ENCODE peak calls at places on chromosomes 11 and 22, in seven cellular contexts. R is nucleus accumbens; V is natural killer cell treated with Interleukin-12 subunit alpha and Interleukin-12 subunit beta and Interleukin-15 and Interleukin-18, amount 100 ng/mL, for 72 hours; G is NCI-H1436; U is SK-N-MC; W is nephron progenitor cell; L is A549. I is an unnamed sample.

GRCh38 chr11:94638902-94639373 is 71.8 kb downstream of the PIWIL4 start:
- DNase-seq in R (no peak), V (no peak), G (no peak), U (no peak), W (no peak), L (no peak), I (no peak)

GRCh38 chr11:69301033-69301490 is 7.1 kb downstream of the MYEOV start:
- DNase-seq in R (no peak), V (no peak), G (no peak), U (no peak), W (no peak), L (no peak), I (no peak)

GRCh38 chr11:61129608-61130523 is 27.6 kb downstream of the CD5 start:
- DNase-seq in R (no peak), V (peak), G (no peak), U (no peak), W (peak), L (peak), I (no peak)

GRCh38 chr11:96337541-96338530 is 5.2 kb downstream of the MAML2 start:
- DNase-seq in R (peak), V (no peak), G (no peak), U (no peak), W (no peak), L (no peak), I (no peak)

GRCh38 chr22:46290843-46291785 is 5.6 kb upstream of the GTSE1 start:
- DNase-seq in R (no peak), V (no peak), G (no peak), U (no peak), W (no peak), L (no peak), I (no peak)

GRCh38 chr11:69161117-69161407 is 5.3 kb downstream of the SMIM38 start:
- DNase-seq in R (no peak), V (no peak), G (no peak), U (no peak), W (no peak), L (no peak), I (no peak)

GRCh38 chr11:32110795-32111194 is 19.9 kb downstream of the RCN1 start:
- DNase-seq in R (no peak), V (no peak), G (no peak), U (no peak), W (no peak), L (no peak), I (no peak)

GRCh38 chr22:45207981-45208664 is 32.6 kb downstream of the KIAA0930 start:
- DNase-seq in R (no peak), V (peak), G (no peak), U (no peak), W (no peak), L (no peak), I (peak)

GRCh38 chr11:116186592-116186991 is 586.2 kb downstream of the BUD13 start:
- DNase-seq in R (no peak), V (no peak), G (no peak), U (no peak), W (no peak), L (no peak), I (no peak)

GRCh38 chr11:122852071-122852831 is 14.0 kb downstream of the CRTAM start:
- DNase-seq in R (no peak), V (no peak), G (no peak), U (no peak), W (no peak), L (peak), I (no peak)

I was measured in SHP77 treated with DMSO at 0.1 percent for 48 hours.